ENCODE peak calls at places on chromosomes 3 and 15, in five cellular contexts. One of them, this sample, is unnamed.

GRCh38 chr3:112693186-112693585 is 52.2 kb upstream of the CCDC80 start:
- DNase-seq in progenitor cell of endocrine pancreas: no peak
- DNase-seq in HFF-Myc: no peak
- DNase-seq in keratinocyte: no peak
- DNase-seq in GM13976: no peak
- DNase-seq in this sample: no peak

GRCh38 chr3:143443851-143444331 is 324.3 kb downstream of the CHST2 start:
- DNase-seq in progenitor cell of endocrine pancreas: no peak
- DNase-seq in HFF-Myc: peak
- DNase-seq in keratinocyte: peak
- DNase-seq in GM13976: no peak
- DNase-seq in this sample: no peak

GRCh38 chr3:111895079-111895478 is 36.0 kb downstream of the PHLDB2 start:
- DNase-seq in progenitor cell of endocrine pancreas: no peak
- DNase-seq in HFF-Myc: no peak
- DNase-seq in keratinocyte: no peak
- DNase-seq in GM13976: peak
- DNase-seq in this sample: peak

GRCh38 chr3:152100491-152101086 is 168.1 kb upstream of the MBNL1 start:
- DNase-seq in progenitor cell of endocrine pancreas: no peak
- DNase-seq in HFF-Myc: no peak
- DNase-seq in keratinocyte: no peak
- DNase-seq in GM13976: peak
- DNase-seq in this sample: peak

GRCh38 chr3:14438262-14438661 is 35.9 kb downstream of the SLC6A6 start:
- DNase-seq in progenitor cell of endocrine pancreas: no peak
- DNase-seq in HFF-Myc: no peak
- DNase-seq in keratinocyte: no peak
- DNase-seq in GM13976: no peak
- DNase-seq in this sample: no peak

GRCh38 chr3:58799271-58799670 is 132.7 kb upstream of the FAM3D start:
- DNase-seq in progenitor cell of endocrine pancreas: no peak
- DNase-seq in HFF-Myc: no peak
- DNase-seq in keratinocyte: no peak
- DNase-seq in GM13976: no peak
- DNase-seq in this sample: no peak

GRCh38 chr15:73594109-73594508 is 39.1 kb downstream of the NPTN start:
- DNase-seq in progenitor cell of endocrine pancreas: no peak
- DNase-seq in HFF-Myc: no peak
- DNase-seq in keratinocyte: no peak
- DNase-seq in GM13976: no peak
- DNase-seq in this sample: no peak

GRCh38 chr15:101133751-101134261 is 118.0 kb downstream of the CHSY1 start:
- DNase-seq in progenitor cell of endocrine pancreas: no peak
- DNase-seq in HFF-Myc: no peak
- DNase-seq in keratinocyte: no peak
- DNase-seq in GM13976: no peak
- DNase-seq in this sample: no peak

GRCh38 chr3:64539451-64540196 is 148.2 kb downstream of the ADAMTS9 start:
- DNase-seq in progenitor cell of endocrine pancreas: no peak
- DNase-seq in HFF-Myc: peak
- DNase-seq in keratinocyte: no peak
- DNase-seq in GM13976: no peak
- DNase-seq in this sample: no peak

GRCh38 chr3:87367752-87368151 is 91.4 kb upstream of the POU1F1 start:
- DNase-seq in progenitor cell of endocrine pancreas: no peak
- DNase-seq in HFF-Myc: no peak
- DNase-seq in keratinocyte: no peak
- DNase-seq in GM13976: no peak
- DNase-seq in this sample: no peak

GRCh38 chr15:38702178-38702912 is 137.7 kb upstream of the RASGRP1 start:
- DNase-seq in progenitor cell of endocrine pancreas: no peak
- DNase-seq in HFF-Myc: no peak
- DNase-seq in keratinocyte: no peak
- DNase-seq in GM13976: no peak
- DNase-seq in this sample: no peak

GRCh38 chr3:4825572-4826236 is 153.5 kb upstream of the BHLHE40 start:
- DNase-seq in progenitor cell of endocrine pancreas: no peak
- DNase-seq in HFF-Myc: no peak
- DNase-seq in keratinocyte: no peak
- DNase-seq in GM13976: no peak
- DNase-seq in this sample: no peak

GRCh38 chr3:128411574-128412064 is 55.1 kb downstream of the DNAJB8 start:
- DNase-seq in progenitor cell of endocrine pancreas: no peak
- DNase-seq in HFF-Myc: no peak
- DNase-seq in keratinocyte: no peak
- DNase-seq in GM13976: no peak
- DNase-seq in this sample: no peak

GRCh38 chr3:4906107-4906621 is 73.1 kb upstream of the BHLHE40 start:
- DNase-seq in progenitor cell of endocrine pancreas: no peak
- DNase-seq in HFF-Myc: peak
- DNase-seq in keratinocyte: peak
- DNase-seq in GM13976: no peak
- DNase-seq in this sample: no peak

GRCh38 chr3:112687214-112687613 is 46.3 kb upstream of the CCDC80 start:
- DNase-seq in progenitor cell of endocrine pancreas: no peak
- DNase-seq in HFF-Myc: no peak
- DNase-seq in keratinocyte: no peak
- DNase-seq in GM13976: no peak
- DNase-seq in this sample: no peak

GRCh38 chr15:50906954-50907865 is 1.3 kb upstream of the AP4E1 start:
- DNase-seq in progenitor cell of endocrine pancreas: no peak
- DNase-seq in HFF-Myc: no peak
- DNase-seq in keratinocyte: no peak
- DNase-seq in GM13976: peak
- DNase-seq in this sample: peak

GRCh38 chr3:155202626-155203025 is 90.9 kb downstream of the STRIT1 start:
- DNase-seq in progenitor cell of endocrine pancreas: no peak
- DNase-seq in HFF-Myc: peak
- DNase-seq in keratinocyte: no peak
- DNase-seq in GM13976: no peak
- DNase-seq in this sample: no peak

GRCh38 chr15:27820232-27820631 is 278.9 kb downstream of the OCA2 start:
- DNase-seq in progenitor cell of endocrine pancreas: no peak
- DNase-seq in HFF-Myc: no peak
- DNase-seq in keratinocyte: no peak
- DNase-seq in GM13976: no peak
- DNase-seq in this sample: no peak

DNA sequence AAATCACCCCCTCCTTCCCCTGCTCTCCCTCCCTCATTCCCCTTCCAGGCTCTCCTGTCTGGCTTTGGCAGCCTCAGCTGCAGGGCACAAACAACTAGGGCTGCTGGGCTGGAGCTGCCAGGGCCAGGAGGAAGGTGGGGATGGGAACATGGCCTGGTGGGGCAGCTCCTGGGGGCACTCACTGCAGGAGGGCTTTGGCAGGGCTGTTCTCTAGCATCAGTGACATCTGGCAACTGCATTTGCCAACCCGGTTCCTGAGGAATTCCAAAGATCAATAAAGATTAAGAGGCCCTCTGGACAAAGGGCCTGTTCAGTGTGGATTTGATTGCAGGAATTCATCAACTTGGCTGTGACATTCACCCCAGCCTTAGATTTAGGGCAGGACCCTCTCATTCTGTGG is 334.4 kb upstream of the FRG2C start:
- DNase-seq in progenitor cell of endocrine pancreas: no peak
- DNase-seq in HFF-Myc: no peak
- DNase-seq in keratinocyte: no peak
- DNase-seq in GM13976: no peak
- DNase-seq in this sample: no peak
- TF ChIP-seq CTCF in progenitor cell of endocrine pancreas: no peak
- TF ChIP-seq CTCF in HFF-Myc: no peak
- TF ChIP-seq CTCF in keratinocyte: no peak
- TF ChIP-seq CTCF in GM13976: no peak
- TF ChIP-seq CTCF in this sample: no peak

GRCh38 chr15:74808840-74809229 is 3.8 kb upstream of the LMAN1L start:
- DNase-seq in progenitor cell of endocrine pancreas: no peak
- DNase-seq in HFF-Myc: no peak
- DNase-seq in keratinocyte: no peak
- DNase-seq in GM13976: no peak
- DNase-seq in this sample: no peak
- TF ChIP-seq CTCF in progenitor cell of endocrine pancreas: no peak
- TF ChIP-seq CTCF in HFF-Myc: no peak
- TF ChIP-seq CTCF in keratinocyte: peak
- TF ChIP-seq CTCF in GM13976: no peak
- TF ChIP-seq CTCF in this sample: no peak

GRCh38 chr15:82551646-82552247 is 11.5 kb upstream of the RPS17 start:
- DNase-seq in progenitor cell of endocrine pancreas: no peak
- DNase-seq in HFF-Myc: no peak
- DNase-seq in keratinocyte: no peak
- DNase-seq in GM13976: no peak
- DNase-seq in this sample: no peak
- TF ChIP-seq CTCF in progenitor cell of endocrine pancreas: no peak
- TF ChIP-seq CTCF in HFF-Myc: no peak
- TF ChIP-seq CTCF in keratinocyte: no peak
- TF ChIP-seq CTCF in GM13976: no peak
- TF ChIP-seq CTCF in this sample: no peak

GRCh38 chr3:168053115-168053514 is 42.6 kb downstream of the GOLIM4 start:
- DNase-seq in progenitor cell of endocrine pancreas: no peak
- DNase-seq in HFF-Myc: no peak
- DNase-seq in keratinocyte: no peak
- DNase-seq in GM13976: no peak
- DNase-seq in this sample: no peak

GRCh38 chr3:168054447-168054846 is 41.3 kb downstream of the GOLIM4 start:
- DNase-seq in progenitor cell of endocrine pancreas: no peak
- DNase-seq in HFF-Myc: no peak
- DNase-seq in keratinocyte: no peak
- DNase-seq in GM13976: no peak
- DNase-seq in this sample: no peak

GRCh38 chr3:168052517-168052916 is 43.2 kb downstream of the GOLIM4 start:
- DNase-seq in progenitor cell of endocrine pancreas: no peak
- DNase-seq in HFF-Myc: no peak
- DNase-seq in keratinocyte: no peak
- DNase-seq in GM13976: no peak
- DNase-seq in this sample: no peak

GRCh38 chr3:168049366-168049974 is 46.3 kb downstream of the GOLIM4 start:
- DNase-seq in progenitor cell of endocrine pancreas: no peak
- DNase-seq in HFF-Myc: no peak
- DNase-seq in keratinocyte: no peak
- DNase-seq in GM13976: no peak
- DNase-seq in this sample: no peak

DNA sequence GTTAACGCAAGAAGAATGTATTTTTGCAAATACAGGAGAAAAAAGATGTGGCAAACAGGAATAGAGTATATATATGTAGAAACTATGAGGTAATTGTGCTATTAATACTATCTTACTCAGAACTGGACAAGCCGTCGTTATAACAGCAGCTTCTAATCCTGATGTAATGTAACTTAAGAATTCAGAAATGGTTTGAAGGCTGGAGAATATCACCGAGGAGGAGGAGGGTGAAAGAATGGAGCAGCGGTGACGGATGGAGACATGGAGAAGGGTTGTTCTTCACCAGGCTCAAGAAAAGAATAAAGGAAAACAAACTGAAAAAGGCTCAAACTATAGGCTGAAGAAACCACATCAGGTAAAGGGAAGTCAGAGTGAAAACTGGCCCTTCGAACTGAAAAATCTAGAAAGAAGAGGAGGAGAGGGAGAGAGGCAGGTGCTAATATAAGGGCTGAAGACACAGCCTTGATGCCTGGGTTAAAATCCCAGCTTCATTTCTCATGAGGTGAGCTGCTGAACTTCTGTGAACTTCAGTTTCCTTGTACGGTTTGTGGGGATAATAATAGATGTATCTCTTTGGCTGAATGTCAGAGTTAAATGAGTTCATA is 44.0 kb downstream of the GOLIM4 start:
- DNase-seq in progenitor cell of endocrine pancreas: no peak
- DNase-seq in HFF-Myc: no peak
- DNase-seq in keratinocyte: no peak
- DNase-seq in GM13976: peak
- DNase-seq in this sample: peak
- TF ChIP-seq CTCF in progenitor cell of endocrine pancreas: no peak
- TF ChIP-seq CTCF in HFF-Myc: no peak
- TF ChIP-seq CTCF in keratinocyte: no peak
- TF ChIP-seq CTCF in GM13976: no peak
- TF ChIP-seq CTCF in this sample: no peak

This sample was measured in GM13977.